ENCODE peak calls at places on chromosomes 16 and 17, in ten cellular contexts. A is neural crest cell; W is stimulated activated CD4-positive, alpha-beta T cell treated with anti-CD3 and anti-CD28 coated beads, Interleukin-4, amount 100 ng/mL, for 24 hours; L is caudate nucleus; J is activated CD4-positive, alpha-beta T cell treated with anti-CD3 and anti-CD28 coated beads, Interleukin-2, amount 10 ng/mL, durations not matched to agents 7 days and 5 days; H is GF-D8; U is uterus; Y is choroid plexus epithelial cell; K is stimulated activated naive CD8-positive, alpha-beta T cell treated with anti-CD3 and anti-CD28 coated beads, Interleukin-15, Interleukin-2, amounts not matched to agents 100 U/mL and 50 U/mL, for 24 hours; T is AG08395. D is an unnamed sample.

GRCh38 chr17:2635675-2636074 is 42.2 kb downstream of the PAFAH1B1 start:
- DNase-seq in W (no peak), A (no peak), T (no peak), U (no peak), H (no peak), Y (no peak), L (no peak), K (no peak), J (no peak), D (no peak)

GRCh38 chr17:16294560-16294959 is 58.7 kb downstream of the CENPV start:
- DNase-seq in Y (no peak), L (no peak), K (no peak), U (no peak), J (no peak), H (no peak), T (no peak), A (no peak), W (no peak), D (no peak)

GRCh38 chr17:4789951-4790704 is 1.4 kb downstream of the GLTPD2 start:
- DNase-seq in H (peak), W (peak), A (peak), U (peak), T (peak), J (peak), L (peak), Y (peak), K (peak), D (peak)

GRCh38 chr16:11198817-11199216 is 57.2 kb downstream of the SOCS1 start:
- DNase-seq in L (no peak), Y (no peak), A (no peak), H (peak), K (no peak), J (peak), T (no peak), U (no peak), W (no peak), D (no peak)

GRCh38 chr17:76820039-76820438 is 48.2 kb upstream of the MGAT5B start:
- DNase-seq in U (no peak), L (no peak), Y (no peak), K (no peak), T (no peak), J (no peak), H (no peak), W (no peak), A (no peak), D (no peak)

GRCh38 chr17:78130439-78131101 is at the start of gene TMC8:
- DNase-seq in J (peak), U (no peak), Y (no peak), W (peak), L (no peak), A (no peak), K (peak), H (peak), T (no peak), D (no peak)

GRCh38 chr17:35084987-35085386 is 21.5 kb upstream of the RFFL start:
- DNase-seq in H (no peak), W (peak), U (no peak), A (no peak), T (peak), K (no peak), Y (peak), L (no peak), J (no peak), D (peak)

GRCh38 chr17:78716814-78717393 is 65.2 kb downstream of the CYTH1 start:
- DNase-seq in L (peak), U (peak), H (no peak), J (no peak), K (no peak), A (peak), T (peak), W (peak), Y (peak), D (peak)

GRCh38 chr17:76567634-76568432 is 17.8 kb downstream of the ST6GALNAC2 start:
- DNase-seq in W (no peak), Y (no peak), J (no peak), L (no peak), A (no peak), T (no peak), H (no peak), U (no peak), K (no peak), D (no peak)

GRCh38 chr16:88560722-88561484 is 9.3 kb upstream of the ZC3H18 start:
- DNase-seq in H (no peak), K (no peak), A (no peak), U (no peak), L (no peak), W (no peak), T (no peak), J (no peak), Y (peak), D (peak)

GRCh38 chr17:58268326-58268725 is 12.4 kb downstream of the MPO start:
- DNase-seq in J (no peak), T (no peak), A (no peak), K (no peak), U (no peak), W (no peak), Y (no peak), H (no peak), L (no peak), D (no peak)

GRCh38 chr17:20997711-20998570 is 44.9 kb downstream of the USP22 start:
- DNase-seq in Y (no peak), L (no peak), K (no peak), J (no peak), U (no peak), A (no peak), W (no peak), H (no peak), T (no peak), D (no peak)

GRCh38 chr17:56592487-56593072 is 919 bp upstream of the NOG start:
- DNase-seq in H (no peak), U (peak), Y (peak), T (peak), L (peak), K (peak), J (peak), W (peak), A (peak), D (peak)

GRCh38 chr17:12024332-12024731 is 3.7 kb downstream of the MAP2K4 start:
- DNase-seq in A (no peak), W (no peak), J (no peak), U (no peak), Y (peak), T (peak), K (no peak), H (no peak), L (no peak), D (peak)

D was measured in cardiac fibroblast.